ENCODE peak calls at places on chromosome 13, in six cellular contexts. G, L, A, I, N and H are unnamed samples.

GRCh38 chr13:105278797-105279425 is 1256.6 kb downstream of the EFNB2 start:
- DNase-seq in G (no peak), L (no peak), A (no peak), I (no peak), N (no peak), H (no peak)

GRCh38 chr13:48230541-48230940 is 2.5 kb upstream of the ITM2B start:
- DNase-seq in G (no peak), L (no peak), A (no peak), I (no peak), N (no peak), H (no peak)

GRCh38 chr13:94143624-94144350 is 335.7 kb downstream of the DCT start:
- DNase-seq in G (no peak), L (no peak), A (no peak), I (no peak), N (no peak), H (no peak)

GRCh38 chr13:51152713-51153112 is 41.6 kb upstream of the C13orf42 start:
- DNase-seq in G (no peak), L (no peak), A (no peak), I (no peak), N (no peak), H (no peak)

GRCh38 chr13:41130356-41130755 is 2.2 kb downstream of the KBTBD6 start:
- DNase-seq in G (no peak), L (no peak), A (peak; percentile 26), I (no peak), N (no peak), H (no peak)

GRCh38 chr13:44734204-44734707 is 158.1 kb upstream of the TSC22D1 start:
- DNase-seq in G (no peak), L (peak; percentile 75), A (no peak), I (no peak), N (no peak), H (peak; percentile 77)

GRCh38 chr13:99969934-99970760 is 1.4 kb downstream of the ZIC5 start:
- DNase-seq in G (no peak), L (peak; percentile 27), A (no peak), I (no peak), N (no peak), H (no peak)

GRCh38 chr13:83286737-83287136 is 595.5 kb downstream of the SLITRK1 start:
- DNase-seq in G (no peak), L (peak; percentile 51), A (peak; percentile 81), I (no peak), N (no peak), H (no peak)

GRCh38 chr13:50366488-50367174 is 351.4 kb downstream of the KCNRG start:
- DNase-seq in G (no peak), L (no peak), A (no peak), I (peak; percentile 41), N (no peak), H (no peak)

GRCh38 chr13:80101040-80101439 is 239.9 kb downstream of the SPRY2 start:
- DNase-seq in G (no peak), L (no peak), A (no peak), I (no peak), N (no peak), H (no peak)

GRCh38 chr13:68234278-68234677 is 1004.1 kb upstream of the PCDH9 start:
- DNase-seq in G (no peak), L (peak; percentile 5), A (peak; percentile 43), I (no peak), N (no peak), H (no peak)

GRCh38 chr13:53201454-53202225 is 173.0 kb downstream of the OLFM4 start:
- DNase-seq in G (peak; percentile 53), L (no peak), A (no peak), I (no peak), N (no peak), H (peak; percentile 10)

GRCh38 chr13:26968431-26969335 is 202.9 kb downstream of the USP12 start:
- DNase-seq in G (peak; percentile 83), L (no peak), A (no peak), I (no peak), N (no peak), H (no peak)

GRCh38 chr13:20475927-20476691 is 49.5 kb downstream of the CRYL1 start:
- DNase-seq in G (peak; percentile 72), L (peak; percentile 44), A (no peak), I (peak; percentile 67), N (peak; percentile 60), H (no peak)

GRCh38 chr13:100664171-100664900 is 10.3 kb downstream of the TMTC4 start:
- DNase-seq in G (no peak), L (no peak), A (no peak), I (no peak), N (no peak), H (no peak)

GRCh38 chr13:60482012-60482411 is 85.0 kb downstream of the TDRD3 start:
- DNase-seq in G (no peak), L (peak; percentile 0), A (no peak), I (no peak), N (no peak), H (no peak)

GRCh38 chr13:50948576-50948975 is 39.0 kb downstream of the RNASEH2B start:
- DNase-seq in G (no peak), L (no peak), A (peak; percentile 27), I (no peak), N (no peak), H (no peak)

GRCh38 chr13:57925250-57925649 is 293.7 kb downstream of the PCDH17 start:
- DNase-seq in G (no peak), L (no peak), A (no peak), I (no peak), N (no peak), H (no peak)

GRCh38 chr13:74920361-74920760 is 561.6 kb downstream of the TBC1D4 start:
- DNase-seq in G (no peak), L (no peak), A (no peak), I (no peak), N (no peak), H (no peak)

GRCh38 chr13:74661851-74662250 is 527.6 kb upstream of the KLF12 start:
- DNase-seq in G (no peak), L (no peak), A (no peak), I (no peak), N (no peak), H (no peak)

GRCh38 chr13:62583466-62583865 is 1167.8 kb upstream of the PCDH20 start:
- DNase-seq in G (no peak), L (no peak), A (no peak), I (no peak), N (no peak), H (no peak)

GRCh38 chr13:48161530-48162179 is 66.8 kb upstream of the MED4 start:
- DNase-seq in G (no peak), L (no peak), A (no peak), I (no peak), N (no peak), H (peak; percentile 63)

GRCh38 chr13:74930402-74931165 is 551.4 kb downstream of the TBC1D4 start:
- DNase-seq in G (no peak), L (peak; percentile 77), A (peak; percentile 88), I (no peak), N (no peak), H (no peak)

GRCh38 chr13:85223883-85224656 is 575.1 kb downstream of the SLITRK6 start:
- DNase-seq in G (no peak), L (peak; percentile 11), A (no peak), I (no peak), N (no peak), H (no peak)

GRCh38 chr13:94280845-94281244 is 198.6 kb downstream of the DCT start:
- DNase-seq in G (no peak), L (no peak), A (no peak), I (no peak), N (no peak), H (no peak)

GRCh38 chr13:24511824-24512207 is 762 bp downstream of the PARP4 start:
- DNase-seq in G (no peak), L (no peak), A (no peak), I (no peak), N (no peak), H (no peak)